ENCODE peak calls at places on chromosomes 11 and 22, in eight cellular contexts. V is A549, A is spleen, J is body of pancreas, H is gastrocnemius medialis, P is tibial nerve, B is esophagus squamous epithelium, L is heart left ventricle. T is an unnamed sample.

GRCh38 chr11:72683782-72684200 is 9.6 kb upstream of the PDE2A start:
- DNase-seq in V (peak; percentile 42), A (peak; percentile 91), J (peak; percentile 58), H (no peak), P (peak; percentile 73), B (no peak), L (peak; percentile 83), T (peak; percentile 58)

GRCh38 chr22:31922593-31922992 is 21.7 kb upstream of the YWHAH start:
- DNase-seq in V (no peak), A (no peak), J (no peak), H (no peak), P (no peak), B (no peak), L (no peak), T (no peak)

GRCh38 chr11:22192289-22192641 is 620 bp upstream of the ANO5 start:
- DNase-seq in V (peak; percentile 60), A (no peak), J (peak; percentile 57), H (peak; percentile 6), P (no peak), B (no peak), L (no peak), T (no peak)

GRCh38 chr22:47794851-47795250 is 1032.4 kb downstream of the TBC1D22A start:
- DNase-seq in V (no peak), A (peak; percentile 52), J (no peak), H (no peak), P (no peak), B (no peak), L (no peak), T (no peak)

GRCh38 chr22:37633082-37633692 is 6.3 kb upstream of the SH3BP1 start:
- DNase-seq in V (no peak), A (peak; percentile 88), J (no peak), H (no peak), P (no peak), B (no peak), L (no peak), T (no peak)

GRCh38 chr22:43343262-43343988 is at the start of gene SCUBE1:
- DNase-seq in V (peak; percentile 17), A (peak; percentile 82), J (peak; percentile 46), H (no peak), P (peak; percentile 56), B (no peak), L (peak; percentile 84), T (no peak)

GRCh38 chr11:76602431-76602861 is 68.1 kb downstream of the LRRC32 start:
- DNase-seq in V (no peak), A (peak; percentile 85), J (no peak), H (no peak), P (no peak), B (no peak), L (peak; percentile 83), T (peak; percentile 58)

GRCh38 chr11:120710354-120711187 is 199.0 kb downstream of the GRIK4 start:
- DNase-seq in V (no peak), A (peak; percentile 71), J (peak; percentile 27), H (no peak), P (peak; percentile 71), B (no peak), L (no peak), T (peak; percentile 75)

DNA sequence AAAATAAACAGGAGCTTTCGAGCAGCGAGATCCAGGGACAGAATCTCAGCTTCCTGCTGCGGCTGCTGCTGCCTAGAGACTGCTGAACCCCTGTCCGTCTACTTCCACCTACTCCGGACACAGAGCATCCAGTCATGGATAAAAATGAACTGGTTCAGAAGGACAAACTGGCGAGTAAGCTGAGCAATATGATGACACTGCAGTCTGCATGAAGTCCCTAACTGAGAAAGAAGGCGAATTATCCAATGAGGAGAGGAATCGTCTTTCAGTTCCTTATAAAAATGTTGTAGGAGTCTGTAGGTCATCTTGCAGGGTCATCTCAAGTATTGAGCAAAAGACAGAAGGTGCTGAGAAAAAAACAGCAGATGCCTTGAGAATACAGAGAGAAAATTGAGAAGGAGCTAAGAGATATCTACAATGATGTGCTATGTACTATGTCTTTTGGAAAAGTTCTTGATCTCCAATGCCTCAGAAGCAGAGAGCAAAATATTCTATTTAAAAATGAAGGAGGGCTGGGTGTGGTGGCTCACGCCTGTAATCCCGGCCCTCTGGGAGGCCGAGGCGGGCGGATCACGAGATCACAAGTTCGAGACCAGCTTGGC is 11.1 kb upstream of the MS4A2 start:
- DNase-seq in V (no peak), A (no peak), J (no peak), H (no peak), P (no peak), B (no peak), L (no peak), T (no peak)
- H3K4me1 ChIP-seq in V (no peaks in the 10 kb centered on the region), A (no peaks in the 10 kb centered on the region), J (no peaks in the 10 kb centered on the region), H (no peaks in the 10 kb centered on the region), P (no peaks in the 10 kb centered on the region), B (no peaks in the 10 kb centered on the region), L (no peaks in the 10 kb centered on the region), T (no peaks in the 10 kb centered on the region)

GRCh38 chr11:71450507-71450906 is 2.3 kb upstream of the DHCR7 start:
- DNase-seq in V (no peak), A (no peak), J (no peak), H (no peak), P (no peak), B (no peak), L (no peak), T (no peak)

GRCh38 chr11:71446942-71447688 is 1.1 kb downstream of the DHCR7 start:
- DNase-seq in V (peak; percentile 18), A (no peak), J (no peak), H (no peak), P (no peak), B (no peak), L (peak; percentile 20), T (no peak)

GRCh38 chr11:71447791-71448256 is 369 bp downstream of the DHCR7 start:
- DNase-seq in V (no peak), A (peak; percentile 93), J (peak; percentile 35), H (no peak), P (no peak), B (no peak), L (no peak), T (no peak)

GRCh38 chr11:71449596-71449995 is 1.4 kb upstream of the DHCR7 start:
- DNase-seq in V (no peak), A (no peak), J (no peak), H (no peak), P (no peak), B (no peak), L (no peak), T (no peak)

DNA sequence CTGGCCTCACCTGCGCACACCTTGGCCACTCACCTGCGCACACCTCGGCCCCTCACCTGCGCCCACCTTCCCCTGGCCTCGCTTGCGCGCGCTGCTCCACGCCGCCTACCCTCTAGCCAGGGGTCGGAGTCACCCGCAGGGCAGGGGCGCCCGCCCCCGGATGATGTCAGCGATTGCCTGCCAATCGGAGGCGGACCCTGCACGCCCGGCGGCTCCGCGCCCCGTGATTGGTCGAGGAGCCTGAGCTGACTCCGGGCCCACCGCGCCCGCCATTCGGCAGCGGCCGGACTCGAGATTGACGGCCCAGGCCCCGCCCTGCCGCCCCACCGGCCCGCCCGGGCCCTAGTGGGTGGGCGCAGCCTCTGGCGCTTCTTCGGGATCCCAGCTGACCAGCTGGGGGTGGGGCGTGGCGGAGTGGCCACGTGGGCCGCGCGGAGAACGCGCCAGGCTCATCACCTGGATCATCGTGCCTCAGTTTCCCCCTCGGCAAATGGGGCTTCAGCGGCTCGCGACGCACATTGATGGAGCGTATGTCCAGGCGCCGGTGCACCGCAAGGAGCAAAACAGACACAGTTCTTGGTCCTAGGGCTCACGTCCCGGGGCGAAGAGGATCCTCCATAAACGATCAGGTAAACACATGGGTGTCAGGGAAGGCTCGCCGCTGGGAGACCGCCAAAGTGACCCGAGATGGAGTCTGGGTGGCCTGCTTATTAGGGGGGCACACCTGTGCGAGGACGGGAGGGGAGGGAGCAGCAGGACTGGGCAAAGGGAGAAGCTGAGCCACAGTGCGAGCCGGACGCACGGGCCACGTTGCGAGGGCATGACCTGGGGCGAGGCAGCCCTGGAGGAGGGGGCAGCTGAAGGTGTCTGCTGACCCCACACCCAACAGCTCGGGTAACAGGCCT is at the start of gene DHCR7:
- DNase-seq in V (peak; percentile 94), A (peak; percentile 99), J (peak; percentile 96), H (peak; percentile 87), P (peak; percentile 84), B (peak; percentile 62), L (peak; percentile 97), T (peak; percentile 94)
- TF ChIP-seq POLR2A in V (peak; percentile 78), A (peak; percentile 31), J (peak; percentile 47), H (peak; percentile 52), P (no peak), B (peak; percentile 22), L (no peak), T (peak; percentile 69)

DNA sequence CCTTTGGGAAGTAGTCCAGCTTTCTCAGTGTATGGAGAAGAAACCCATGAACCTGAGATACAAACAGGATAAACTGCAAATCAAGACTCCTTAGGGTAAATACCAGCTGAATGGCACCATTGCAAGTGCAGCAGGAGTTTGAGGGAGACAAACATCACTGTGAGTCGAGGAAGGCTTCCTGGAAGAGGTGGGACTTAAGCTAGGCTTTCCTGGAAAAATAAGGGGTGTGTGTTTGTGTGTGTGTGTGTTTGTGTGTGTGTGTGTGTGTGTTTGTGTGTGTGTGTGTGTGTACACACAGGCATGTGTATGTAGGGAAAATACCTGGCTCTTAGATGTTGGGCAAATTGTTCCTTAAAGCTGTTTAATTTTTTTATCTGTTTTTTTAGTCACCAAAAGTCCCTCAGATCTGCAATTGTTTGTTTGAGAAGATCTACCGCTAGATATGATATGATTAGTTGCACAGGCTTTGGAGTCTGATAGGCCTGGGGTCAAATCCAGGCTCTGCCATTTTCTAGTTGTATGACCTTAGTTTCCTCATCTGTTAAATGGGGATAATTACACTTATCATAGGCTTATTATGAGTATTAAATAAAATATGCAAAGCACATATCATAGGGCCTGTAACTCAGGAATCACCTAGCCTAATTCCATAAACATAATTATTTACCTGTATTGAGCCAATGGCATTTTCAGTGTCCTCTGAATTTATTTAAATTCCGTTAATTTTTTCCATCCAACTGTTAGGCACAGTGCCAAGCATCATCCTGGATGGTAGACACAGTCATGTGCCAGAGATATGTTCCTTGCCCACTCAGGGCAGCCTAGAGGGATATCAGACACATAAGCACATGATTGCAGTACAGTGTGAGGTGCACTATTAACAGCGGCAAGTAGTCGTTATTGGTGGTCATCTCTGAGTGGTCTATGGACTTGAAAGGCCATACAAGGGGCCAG is 85.6 kb upstream of the EED start:
- DNase-seq in V (no peak), A (no peak), J (no peak), H (no peak), P (no peak), B (no peak), L (no peak), T (no peak)
- H3K4me1 ChIP-seq in V (peaks cover 38% of the 10 kb centered on the region), A (peaks cover 28% of the 10 kb centered on the region), J (no peaks in the 10 kb centered on the region), H (peaks cover 5% of the 10 kb centered on the region), P (peaks cover 23% of the 10 kb centered on the region), B (peaks cover 28% of the 10 kb centered on the region), L (peaks cover 56% of the 10 kb centered on the region), T (no peaks in the 10 kb centered on the region)

GRCh38 chr11:506238-506949 is 648 bp downstream of the RNH1 start:
- DNase-seq in V (peak; percentile 99), A (peak; percentile 99), J (peak; percentile 99), H (peak; percentile 97), P (peak; percentile 88), B (peak; percentile 80), L (peak; percentile 99), T (peak; percentile 99)

GRCh38 chr11:507727-508515 is 879 bp upstream of the RNH1 start:
- DNase-seq in V (no peak), A (peak; percentile 80), J (no peak), H (no peak), P (no peak), B (no peak), L (peak; percentile 40), T (peak; percentile 19)

GRCh38 chr11:508956-509355 is 1.9 kb upstream of the RNH1 start:
- DNase-seq in V (no peak), A (no peak), J (no peak), H (no peak), P (no peak), B (no peak), L (no peak), T (no peak)

GRCh38 chr11:504994-505344 is 2.1 kb downstream of the RNH1 start:
- DNase-seq in V (no peak), A (no peak), J (no peak), H (no peak), P (no peak), B (no peak), L (no peak), T (no peak)

GRCh38 chr11:506950-507726 is at the start of gene RNH1:
- DNase-seq in V (peak; percentile 97), A (peak; percentile 100), J (peak; percentile 99), H (peak; percentile 98), P (peak; percentile 98), B (peak; percentile 86), L (peak; percentile 100), T (peak; percentile 98)
- TF ChIP-seq POLR2A in V (peak; percentile 65), A (no peak), J (peak; percentile 70), H (peak; percentile 58), P (no peak), B (peak; percentile 68), L (no peak), T (peak; percentile 73)

T was measured in uterus.